ENCODE peak calls at places on chromosome 17, in nine cellular contexts. Y, N, C, X, J, D, Z, V and A are unnamed samples.

GRCh38 chr17:45129940-45130639 is 2.2 kb downstream of the PLCD3 start:
- DNase-seq in Y (no peak), N (no peak), C (no peak), X (peak; percentile 59), J (no peak), D (no peak), Z (no peak), V (no peak), A (no peak)

GRCh38 chr17:43645765-43646481 is 15.8 kb downstream of the MEOX1 start:
- DNase-seq in Y (peak; percentile 23), N (no peak), C (peak; percentile 90), X (peak; percentile 26), J (no peak), D (peak; percentile 76), Z (no peak), V (peak; percentile 42), A (no peak)

GRCh38 chr17:37259030-37259735 is 116.6 kb upstream of the C17orf78 start:
- DNase-seq in Y (no peak), N (no peak), C (no peak), X (no peak), J (no peak), D (no peak), Z (no peak), V (peak; percentile 67), A (no peak)

GRCh38 chr17:65956814-65957213 is 235.1 kb downstream of the CEP112 start:
- DNase-seq in Y (no peak), N (no peak), C (no peak), X (peak; percentile 51), J (no peak), D (no peak), Z (no peak), V (peak; percentile 67), A (no peak)

GRCh38 chr17:48611681-48612455 is 1.1 kb upstream of the HOXB7 start:
- DNase-seq in Y (no peak), N (peak; percentile 95), C (no peak), X (no peak), J (no peak), D (no peak), Z (no peak), V (no peak), A (no peak)

GRCh38 chr17:69142473-69142802 is 743 bp upstream of the ABCA6 start:
- DNase-seq in Y (no peak), N (no peak), C (no peak), X (no peak), J (no peak), D (peak; percentile 40), Z (no peak), V (peak; percentile 79), A (no peak)

GRCh38 chr17:11305524-11305923 is 64.5 kb downstream of the SHISA6 start:
- DNase-seq in Y (no peak), N (no peak), C (no peak), X (no peak), J (no peak), D (no peak), Z (no peak), V (no peak), A (no peak)

GRCh38 chr17:81884520-81884919 is 6.9 kb downstream of the ALYREF start:
- DNase-seq in Y (no peak), N (no peak), C (no peak), X (no peak), J (no peak), D (no peak), Z (no peak), V (no peak), A (no peak)

GRCh38 chr17:596287-596686 is 118.4 kb downstream of the VPS53 start:
- DNase-seq in Y (no peak), N (no peak), C (no peak), X (no peak), J (no peak), D (no peak), Z (no peak), V (peak; percentile 63), A (no peak)